ENCODE peak calls at places on chromosomes 3 and 15, in seven cellular contexts. V is left ventricle myocardium inferior, K is cardiac muscle cell, H is H7, P is colonic mucosa, T is H1, I is thyroid gland. D is an unnamed sample.
A peak's percentile ranks its signal among the peaks of the same experiment; 100 is the strongest.

GRCh38 chr3:64473476-64473875 is 214.3 kb downstream of the ADAMTS9 start:
- DNase-seq in V (no peak), I (no peak), P (no peak), H (no peak), T (no peak), K (no peak), D (no peak)

GRCh38 chr3:177236704-177237103 is 39.4 kb upstream of the TBL1XR1 start:
- DNase-seq in I (no peak), K (no peak), V (no peak), P (no peak), H (no peak), T (no peak), D (no peak)

GRCh38 chr3:24900202-24900601 is 405.6 kb upstream of the THRB start:
- DNase-seq in I (no peak), H (no peak), T (no peak), P (no peak), V (no peak), K (no peak), D (no peak)

GRCh38 chr15:93109370-93110105 is 20.5 kb upstream of the RGMA start:
- DNase-seq in I (no peak), K (no peak), H (peak; percentile 77), V (no peak), T (peak; percentile 65), P (no peak), D (no peak)

GRCh38 chr15:76163429-76164020 is 103.7 kb downstream of the TMEM266 start:
- DNase-seq in P (peak; percentile 63), I (peak; percentile 3), T (no peak), H (peak; percentile 67), K (peak; percentile 23), V (peak; percentile 79), D (no peak)

GRCh38 chr3:134665243-134665642 is 14.4 kb upstream of the KY start:
- DNase-seq in T (no peak), I (peak; percentile 56), P (no peak), H (peak; percentile 39), V (peak; percentile 49), K (peak; percentile 31), D (no peak)

GRCh38 chr15:62412634-62413033 is 247.5 kb upstream of the C2CD4B start:
- DNase-seq in V (no peak), H (no peak), P (no peak), K (no peak), I (no peak), T (no peak), D (no peak)

GRCh38 chr15:98789020-98789419 is 140.7 kb downstream of the IGF1R start:
- DNase-seq in T (no peak), K (no peak), H (no peak), V (no peak), P (no peak), I (no peak), D (no peak)

GRCh38 chr3:99534951-99535704 is 103.3 kb upstream of the COL8A1 start:
- DNase-seq in I (no peak), K (peak; percentile 18), V (no peak), T (no peak), H (no peak), P (no peak), D (peak; percentile 84)

GRCh38 chr15:43440721-43441281 is 52.2 kb downstream of the TP53BP1 start:
- DNase-seq in H (peak; percentile 30), K (no peak), T (no peak), V (no peak), I (peak; percentile 50), P (peak; percentile 22), D (peak; percentile 90)

GRCh38 chr15:80191897-80192595 is 39.2 kb downstream of the FAH start:
- DNase-seq in K (no peak), V (no peak), I (no peak), T (no peak), P (no peak), H (no peak), D (no peak)

GRCh38 chr3:27719306-27720003 is 2.7 kb downstream of the EOMES start:
- DNase-seq in K (no peak), P (no peak), V (no peak), T (no peak), H (peak; percentile 42), I (no peak), D (no peak)

GRCh38 chr15:59550961-59551360 is 60.6 kb upstream of the GCNT3 start:
- DNase-seq in P (no peak), V (no peak), I (no peak), H (no peak), K (no peak), T (no peak), D (no peak)

GRCh38 chr15:77966540-77967290 is 110.8 kb downstream of the TBC1D2B start:
- DNase-seq in K (peak; percentile 42), V (no peak), H (peak; percentile 86), T (peak; percentile 69), I (peak; percentile 53), P (peak; percentile 50), D (no peak)

GRCh38 chr3:195556390-195556789 is 13.3 kb upstream of the PPP1R2 start:
- DNase-seq in I (peak; percentile 13), P (no peak), V (no peak), K (peak; percentile 47), T (no peak), H (peak; percentile 48), D (no peak)

GRCh38 chr3:11178421-11178820 is 24.1 kb downstream of the HRH1 start:
- DNase-seq in T (no peak), H (no peak), I (no peak), P (no peak), K (no peak), V (no peak), D (no peak)

GRCh38 chr3:151379083-151379734 is 5.3 kb downstream of the P2RY12 start:
- DNase-seq in P (peak; percentile 38), V (no peak), K (peak; percentile 46), I (peak; percentile 3), T (peak; percentile 63), H (no peak), D (no peak)

GRCh38 chr3:133384331-133385027 is 15.4 kb upstream of the BFSP2 start:
- DNase-seq in V (peak; percentile 38), H (peak; percentile 86), I (peak; percentile 82), T (peak; percentile 80), P (peak; percentile 30), K (peak; percentile 81), D (no peak)

GRCh38 chr3:150787741-150788370 is 24.9 kb upstream of the SIAH2 start:
- DNase-seq in T (peak; percentile 93), K (peak; percentile 86), I (peak; percentile 92), V (peak; percentile 81), H (peak; percentile 66), P (peak; percentile 86), D (peak; percentile 18)

GRCh38 chr15:48265145-48265544 is 59.0 kb downstream of the SLC12A1 start:
- DNase-seq in H (no peak), T (no peak), V (no peak), I (no peak), K (no peak), P (no peak), D (no peak)

GRCh38 chr3:76107935-76108570 is 322.7 kb upstream of the ZNF717 start:
- DNase-seq in V (no peak), I (no peak), P (no peak), K (peak; percentile 21), T (no peak), H (peak; percentile 25), D (no peak)

GRCh38 chr3:148709560-148710253 is 12.0 kb downstream of the AGTR1 start:
- DNase-seq in I (no peak), K (no peak), V (no peak), H (no peak), P (no peak), T (no peak), D (no peak)

GRCh38 chr15:89778861-89779260 is 2.7 kb downstream of the MESP2 start:
- DNase-seq in I (no peak), H (no peak), P (peak; percentile 64), K (no peak), T (no peak), V (no peak), D (no peak)

GRCh38 chr15:89781055-89781454 is 4.9 kb downstream of the MESP2 start:
- DNase-seq in K (no peak), H (no peak), P (peak; percentile 80), V (no peak), I (no peak), T (no peak), D (no peak)

GRCh38 chr15:89783111-89783860 is 7.2 kb downstream of the MESP2 start:
- DNase-seq in H (peak; percentile 79), P (peak; percentile 50), V (no peak), K (peak; percentile 36), I (peak; percentile 15), T (no peak), D (no peak)

GRCh38 chr15:89781891-89782618 is 5.9 kb downstream of the MESP2 start:
- DNase-seq in K (no peak), T (no peak), I (peak; percentile 31), P (no peak), H (peak; percentile 20), V (no peak), D (no peak)

GRCh38 chr15:89780601-89781000 is 4.5 kb downstream of the MESP2 start:
- DNase-seq in T (no peak), I (no peak), V (no peak), K (peak; percentile 59), H (no peak), P (peak; percentile 49), D (no peak)
- H3K4me3 ChIP-seq in T (no peak overlapping the region), I (no peak overlapping the region), V (no peak overlapping the region), K (no peak overlapping the region), H (no peak overlapping the region), P (no peak overlapping the region), D (no peak overlapping the region)

GRCh38 chr3:49166752-49167556 is 823 bp upstream of the CCDC71 start:
- DNase-seq in V (no peak), I (no peak), H (no peak), P (no peak), T (no peak), K (no peak), D (no peak)
- H3K4me3 ChIP-seq in V (peak overlapping the region; percentile 97), I (no peak overlapping the region), H (peak overlapping the region; percentile 89), P (peak overlapping the region; percentile 93), T (peak overlapping the region; percentile 100), K (peak overlapping the region; percentile 74), D (peak overlapping the region; percentile 81)

GRCh38 chr3:73765878-73766564 is 141.3 kb upstream of the PDZRN3 start:
- DNase-seq in I (no peak), H (no peak), T (no peak), P (no peak), V (no peak), K (no peak), D (no peak)
- H3K4me3 ChIP-seq in I (no peak overlapping the region), H (no peak overlapping the region), T (no peak overlapping the region), P (no peak overlapping the region), V (peak overlapping the region; percentile 43), K (no peak overlapping the region), D (no peak overlapping the region)

DNA sequence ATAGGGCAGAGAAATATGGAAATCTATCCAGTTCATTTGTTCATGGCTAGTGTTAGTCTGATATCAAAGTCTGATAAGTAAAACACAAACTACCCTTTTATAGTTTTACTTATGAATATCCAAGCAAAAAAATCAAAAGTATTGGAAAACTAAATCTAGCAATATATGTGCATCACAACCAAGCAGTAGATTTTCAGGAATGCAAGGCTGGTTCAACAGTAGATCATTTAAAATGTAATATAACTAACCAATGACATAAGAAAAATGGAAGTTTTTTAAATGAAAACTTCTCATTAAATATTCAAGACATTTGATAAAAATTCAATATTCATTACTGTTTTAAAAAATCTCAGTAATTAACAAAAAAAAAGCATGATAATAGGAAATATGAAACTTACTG is 12.8 kb upstream of the AQP9 start:
- DNase-seq in I (no peak), P (no peak), K (no peak), V (no peak), H (no peak), T (no peak), D (no peak)
- H3K4me3 ChIP-seq in I (no peak overlapping the region), P (no peak overlapping the region), K (no peak overlapping the region), V (no peak overlapping the region), H (no peak overlapping the region), T (no peak overlapping the region), D (no peak overlapping the region)

D was measured in skeletal muscle cell.